ENCODE peak calls at places on chromosomes 5 and 9, in ten cellular contexts. Z is stimulated activated CD4-positive, alpha-beta T cell treated with anti-CD3 and anti-CD28 coated beads, Interleukin-12 subunit alpha, Interleukin-12 subunit beta, amount 100 ng/mL, for 4 hours; V is SK-N-SH; G is GM20000; K is GM12864; N is germinal center; A is NCI-H1092; Q is activated CD4-positive, alpha-beta T cell treated with anti-CD3 and anti-CD28 coated beads for 24 hours; P is dorsolateral prefrontal cortex; R is activated T-helper 1 cell treated with Interleukin-2 at 50 U/mL for 16 hours. H is an unnamed sample.

GRCh38 chr5:65203746-65204145 is 278.0 kb downstream of the ADAMTS6 start:
- DNase-seq in Z (no peak), V (no peak), G (no peak), K (no peak), N (no peak), A (no peak), Q (no peak), P (no peak), R (no peak), H (no peak)

GRCh38 chr5:45695011-45695667 is 1.0 kb downstream of the HCN1 start:
- DNase-seq in Z (no peak), V (peak; percentile 12), G (no peak), K (no peak), N (no peak), A (no peak), Q (no peak), P (peak; percentile 39), R (no peak), H (no peak)

GRCh38 chr5:124240732-124241131 is 505.7 kb downstream of the ZNF608 start:
- DNase-seq in Z (no peak), V (no peak), G (no peak), K (no peak), N (no peak), A (no peak), Q (no peak), P (no peak), R (no peak), H (no peak)

GRCh38 chr9:109766351-109766750 is 13.6 kb upstream of the PALM2AKAP2 start:
- DNase-seq in Z (no peak), V (no peak), G (no peak), K (no peak), N (no peak), A (no peak), Q (no peak), P (no peak), R (no peak), H (no peak)

GRCh38 chr5:116646611-116647289 is 72.1 kb upstream of the SEMA6A start:
- DNase-seq in Z (no peak), V (no peak), G (no peak), K (no peak), N (no peak), A (no peak), Q (no peak), P (no peak), R (no peak), H (no peak)

GRCh38 chr5:106940986-106941385 is 729.8 kb downstream of the EFNA5 start:
- DNase-seq in Z (no peak), V (no peak), G (no peak), K (no peak), N (no peak), A (no peak), Q (no peak), P (no peak), R (no peak), H (no peak)

GRCh38 chr9:85534340-85534739 is 207.4 kb downstream of the AGTPBP1 start:
- DNase-seq in Z (no peak), V (no peak), G (no peak), K (no peak), N (no peak), A (no peak), Q (no peak), P (no peak), R (no peak), H (no peak)

GRCh38 chr9:125889122-125889523 is 141.9 kb downstream of the PBX3 start:
- DNase-seq in Z (no peak), V (peak; percentile 50), G (peak; percentile 22), K (no peak), N (peak; percentile 5), A (no peak), Q (no peak), P (peak; percentile 36), R (no peak), H (no peak)

GRCh38 chr9:129111762-129112151 is 542 bp downstream of the PTPA start:
- DNase-seq in Z (peak; percentile 30), V (peak; percentile 69), G (peak; percentile 62), K (no peak), N (peak; percentile 52), A (peak; percentile 17), Q (peak; percentile 9), P (peak; percentile 49), R (no peak), H (peak; percentile 56)

GRCh38 chr5:173243808-173244305 is 8.9 kb upstream of the NKX2-5 start:
- DNase-seq in Z (no peak), V (no peak), G (peak; percentile 30), K (no peak), N (no peak), A (no peak), Q (no peak), P (no peak), R (no peak), H (no peak)

GRCh38 chr5:178307266-178308045 is 74.9 kb upstream of the PHYKPL start:
- DNase-seq in Z (no peak), V (no peak), G (no peak), K (no peak), N (no peak), A (no peak), Q (no peak), P (no peak), R (no peak), H (no peak)

GRCh38 chr5:159022178-159022556 is 77.5 kb downstream of the EBF1 start:
- DNase-seq in Z (no peak), V (peak; percentile 70), G (no peak), K (no peak), N (no peak), A (no peak), Q (no peak), P (no peak), R (no peak), H (no peak)

GRCh38 chr5:37769108-37769507 is 70.7 kb downstream of the GDNF start:
- DNase-seq in Z (no peak), V (no peak), G (no peak), K (no peak), N (no peak), A (no peak), Q (no peak), P (no peak), R (no peak), H (no peak)

GRCh38 chr9:88777498-88778312 is 213.6 kb upstream of the S1PR3 start:
- DNase-seq in Z (no peak), V (no peak), G (no peak), K (no peak), N (no peak), A (no peak), Q (no peak), P (no peak), R (no peak), H (no peak)

GRCh38 chr5:59042201-59042600 is 459.3 kb downstream of the RAB3C start:
- DNase-seq in Z (no peak), V (no peak), G (no peak), K (no peak), N (no peak), A (no peak), Q (no peak), P (no peak), R (no peak), H (peak; percentile 32)

GRCh38 chr9:105432247-105432857 is 15.5 kb upstream of the FSD1L start:
- DNase-seq in Z (no peak), V (no peak), G (no peak), K (no peak), N (no peak), A (no peak), Q (no peak), P (no peak), R (no peak), H (no peak)

GRCh38 chr9:438961-439768 is 224.5 kb downstream of the DOCK8 start:
- DNase-seq in Z (no peak), V (no peak), G (no peak), K (no peak), N (no peak), A (no peak), Q (no peak), P (no peak), R (no peak), H (no peak)

GRCh38 chr9:72210522-72210921 is 61.3 kb downstream of the GDA start:
- DNase-seq in Z (no peak), V (no peak), G (no peak), K (no peak), N (no peak), A (no peak), Q (no peak), P (no peak), R (no peak), H (no peak)

H was measured in activated CD8-positive, alpha-beta T cell treated with anti-CD3 and anti-CD28 coated beads, Interleukin-2, amount 10 ng/mL, durations not matched to agents 7 days and 5 days.